ENCODE peak calls at places on chromosomes 16 and 17, in nine cellular contexts. Q is CD8-positive, alpha-beta T cell; H is right atrium auricular region; L is mucosa of descending colon; Z is psoas muscle; K is stomach; D is endothelial cell of umbilical vein; C is esophagus squamous epithelium; A is transverse colon. V is an unnamed sample.

GRCh38 chr16:68743664-68744063 is 6.6 kb downstream of the CDH1 start:
- DNase-seq in Q (no peak), H (no peak), L (no peak), Z (no peak), K (no peak), D (no peak), C (no peak), A (no peak), V (no peak)

GRCh38 chr17:42274812-42275526 is 1.2 kb downstream of the STAT5B start:
- DNase-seq in Q (no peak), H (peak), L (no peak), Z (no peak), K (no peak), D (no peak), C (no peak), A (no peak), V (no peak)

GRCh38 chr16:11319529-11320146 is 25.6 kb upstream of the RMI2 start:
- DNase-seq in Q (no peak), H (no peak), L (peak), Z (no peak), K (peak), D (no peak), C (no peak), A (no peak), V (no peak)

GRCh38 chr16:12059216-12059769 is 82.8 kb downstream of the SNX29 start:
- DNase-seq in Q (no peak), H (no peak), L (no peak), Z (no peak), K (no peak), D (no peak), C (no peak), A (no peak), V (peak)

GRCh38 chr17:80365001-80365965 is 49.7 kb upstream of the ENDOV start:
- DNase-seq in Q (no peak), H (no peak), L (no peak), Z (no peak), K (no peak), D (no peak), C (no peak), A (no peak), V (no peak)

GRCh38 chr16:27966756-27967155 is 96.8 kb downstream of the GSG1L start:
- DNase-seq in Q (no peak), H (no peak), L (no peak), Z (no peak), K (no peak), D (no peak), C (no peak), A (no peak), V (no peak)

GRCh38 chr17:65546579-65546978 is 14.9 kb downstream of the AXIN2 start:
- DNase-seq in Q (no peak), H (no peak), L (no peak), Z (no peak), K (no peak), D (no peak), C (no peak), A (no peak), V (no peak)

GRCh38 chr17:1123397-1124237 is 56.2 kb downstream of the ABR start:
- DNase-seq in Q (no peak), H (no peak), L (no peak), Z (no peak), K (no peak), D (no peak), C (no peak), A (no peak), V (no peak)

GRCh38 chr16:88842308-88842756 is 14.4 kb downstream of the GALNS start:
- DNase-seq in Q (no peak), H (no peak), L (no peak), Z (no peak), K (no peak), D (no peak), C (no peak), A (no peak), V (no peak)

GRCh38 chr17:64780096-64781012 is 118.2 kb upstream of the SMURF2 start:
- DNase-seq in Q (peak), H (no peak), L (peak), Z (peak), K (peak), D (peak), C (no peak), A (peak), V (no peak)

DNA sequence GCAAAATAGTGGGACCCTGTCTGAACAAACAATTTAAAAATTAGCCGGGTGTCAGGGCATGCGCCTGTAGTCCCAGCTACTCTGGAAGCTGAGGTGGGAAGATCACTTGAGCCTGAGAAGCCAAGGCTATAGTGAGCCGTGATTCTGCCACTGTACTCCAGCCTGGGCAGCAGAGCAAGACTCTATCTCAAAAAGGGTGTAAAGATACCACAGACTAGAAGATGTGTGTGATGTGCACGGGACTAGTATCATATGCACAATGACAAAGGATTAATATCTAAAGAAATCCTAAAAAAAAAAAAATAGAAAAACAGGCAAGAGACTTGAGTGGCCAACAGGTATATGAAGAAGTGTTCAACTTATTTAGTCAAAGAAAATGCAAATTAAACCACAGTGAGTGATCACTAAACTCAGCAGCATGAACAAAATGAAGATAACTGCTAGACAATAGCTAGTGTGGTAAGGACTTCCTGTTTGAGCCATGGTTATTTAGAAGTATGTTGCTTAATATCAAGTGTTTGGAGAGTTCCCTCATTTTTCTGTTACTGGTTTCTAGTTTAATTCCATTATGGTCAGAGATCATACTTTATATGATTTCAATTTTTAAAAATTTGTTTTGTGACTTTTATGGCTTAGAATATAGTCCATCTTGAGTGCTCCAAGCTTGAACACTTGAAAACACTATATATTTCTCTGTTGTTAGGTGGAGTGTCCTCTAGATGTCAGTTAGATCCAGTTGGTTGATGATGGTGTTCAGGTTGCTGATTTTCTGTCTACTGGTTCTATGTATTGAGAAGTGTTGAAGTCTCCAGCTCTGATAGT is 14.7 kb upstream of the SLX4 start:
- DNase-seq in Q (no peak), H (no peak), L (no peak), Z (no peak), K (no peak), D (peak), C (no peak), A (no peak), V (peak)
- TF ChIP-seq CTCF in Q (no peak), H (no peak), L (no peak), Z (no peak), K (no peak), D (no peak), C (no peak), A (no peak), V (no peak)

DNA sequence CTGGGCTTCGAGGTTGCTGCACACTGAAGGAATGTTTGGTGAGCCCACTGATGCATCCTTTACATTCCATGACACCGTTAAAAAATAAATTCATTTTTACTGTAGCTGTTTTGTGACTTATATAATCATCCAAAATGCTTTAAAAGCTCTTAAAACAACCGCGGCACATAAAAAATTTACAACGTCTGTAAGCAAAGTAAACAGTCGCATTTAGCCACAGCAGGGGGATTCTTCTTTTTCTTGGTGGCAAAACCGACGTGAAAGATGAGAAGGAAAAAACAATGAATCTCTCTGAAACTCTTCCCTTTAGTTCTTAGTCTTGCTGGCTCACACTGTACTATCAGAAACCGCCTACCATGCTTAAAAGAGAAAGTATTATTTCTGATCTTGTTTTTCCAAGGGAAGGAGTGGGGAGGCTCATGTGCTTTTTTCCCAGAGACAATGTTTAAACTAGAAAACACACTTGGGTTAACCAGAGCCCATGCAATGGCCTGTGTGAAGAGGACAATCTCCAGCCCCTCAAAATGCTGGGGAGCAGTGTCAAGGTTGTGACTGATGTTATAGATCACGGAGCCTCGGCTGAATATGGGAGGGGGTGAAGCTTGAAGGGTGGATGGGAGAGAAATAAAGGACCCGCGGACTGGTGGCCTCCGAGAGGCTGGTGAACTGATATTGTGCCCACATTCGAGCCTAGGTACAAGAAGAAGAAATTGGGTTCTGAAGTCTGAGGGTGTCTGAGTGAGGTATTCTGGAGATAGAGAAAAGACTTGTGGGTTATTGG is 91.1 kb downstream of the IRF8 start:
- DNase-seq in Q (no peak), H (no peak), L (no peak), Z (no peak), K (no peak), D (no peak), C (no peak), A (no peak), V (no peak)
- H3K4me3 ChIP-seq in Q (no peak), H (no peak), L (no peak), Z (no peak), K (no peak), D (no peak), C (no peak), A (no peak), V (no peak)

GRCh38 chr17:68539536-68540469 is 27.6 kb downstream of the PRKAR1A start:
- DNase-seq in Q (no peak), H (no peak), L (peak), Z (no peak), K (peak), D (no peak), C (no peak), A (no peak), V (peak)
- TF ChIP-seq CTCF in Q (no peak), H (peak), L (no peak), Z (no peak), K (peak), D (no peak), C (peak), A (no peak), V (peak)

GRCh38 chr17:40107266-40107980 is 7.0 kb upstream of the NR1D1 start:
- DNase-seq in Q (no peak), H (no peak), L (peak), Z (no peak), K (no peak), D (no peak), C (no peak), A (no peak), V (peak)
- H3K4me3 ChIP-seq in Q (peak), H (no peak), L (no peak), Z (peak), K (no peak), D (no peak), C (peak), A (no peak), V (no peak)

GRCh38 chr17:17846003-17846402 is 9.2 kb upstream of the SREBF1 start:
- DNase-seq in Q (no peak), H (no peak), L (no peak), Z (no peak), K (no peak), D (no peak), C (no peak), A (no peak), V (no peak)

GRCh38 chr17:17848311-17848710 is 11.5 kb upstream of the SREBF1 start:
- DNase-seq in Q (no peak), H (no peak), L (no peak), Z (no peak), K (no peak), D (no peak), C (no peak), A (no peak), V (no peak)

GRCh38 chr17:17846645-17847044 is 9.9 kb upstream of the SREBF1 start:
- DNase-seq in Q (no peak), H (no peak), L (peak), Z (no peak), K (no peak), D (no peak), C (no peak), A (no peak), V (no peak)

GRCh38 chr17:17847726-17848125 is 10.9 kb upstream of the SREBF1 start:
- DNase-seq in Q (no peak), H (no peak), L (no peak), Z (no peak), K (no peak), D (no peak), C (no peak), A (no peak), V (no peak)

DNA sequence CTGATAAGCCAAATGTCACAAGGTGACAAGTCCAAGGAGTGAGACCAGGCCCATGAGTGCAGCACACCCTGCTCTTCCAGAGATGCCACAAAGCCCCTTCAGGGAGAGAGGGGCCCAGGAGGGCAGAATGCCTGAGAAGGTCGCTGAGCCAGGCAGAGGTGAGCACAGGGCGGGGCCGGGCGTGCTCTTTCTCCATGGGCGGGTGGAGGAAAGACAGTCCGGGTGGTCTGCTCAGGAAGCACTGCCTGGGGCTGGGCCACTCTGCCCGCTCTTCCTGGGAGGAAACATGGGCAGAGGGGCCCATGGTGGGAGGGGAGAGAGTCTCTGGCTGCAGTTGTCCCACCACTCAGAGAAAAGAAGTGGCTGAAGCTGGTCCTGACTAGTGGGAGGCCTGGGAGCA is 10.3 kb upstream of the SREBF1 start:
- DNase-seq in Q (no peak), H (no peak), L (peak), Z (no peak), K (no peak), D (no peak), C (no peak), A (no peak), V (no peak)
- TF ChIP-seq CTCF in Q (no peak), H (no peak), L (no peak), Z (no peak), K (no peak), D (no peak), C (no peak), A (no peak), V (no peak)

GRCh38 chr16:2025878-2026460 is 733 bp upstream of the NHERF2 start:
- DNase-seq in Q (no peak), H (no peak), L (no peak), Z (no peak), K (no peak), D (no peak), C (no peak), A (no peak), V (no peak)
- H3K4me3 ChIP-seq in Q (peak), H (peak), L (no peak), Z (peak), K (peak), D (no peak), C (peak), A (no peak), V (peak)

V was measured in AG10803.